ENCODE peak calls at places on chromosomes 16 and 17, in ten cellular contexts. U, K, B, N, X, Q, L, G, S and M are unnamed samples.

GRCh38 chr17:1635675-1636465 is 7.2 kb upstream of the SLC43A2 start:
- DNase-seq in U (no peak), K (no peak), B (no peak), N (no peak), X (no peak), Q (no peak), L (no peak), G (no peak), S (no peak), M (no peak)

GRCh38 chr16:10067406-10067805 is 114.8 kb downstream of the GRIN2A start:
- DNase-seq in U (no peak), K (no peak), B (no peak), N (no peak), X (no peak), Q (no peak), L (no peak), G (no peak), S (no peak), M (no peak)

GRCh38 chr17:15468142-15468541 is 721 bp upstream of the CDRT4 start:
- DNase-seq in U (no peak), K (no peak), B (no peak), N (no peak), X (no peak), Q (no peak), L (no peak), G (no peak), S (no peak), M (no peak)

GRCh38 chr17:75635610-75636202 is 2.5 kb downstream of the SMIM5 start:
- DNase-seq in U (no peak), K (no peak), B (no peak), N (no peak), X (peak), Q (no peak), L (no peak), G (no peak), S (no peak), M (no peak)

GRCh38 chr17:78462148-78462547 is 83.7 kb downstream of the PGS1 start:
- DNase-seq in U (no peak), K (no peak), B (no peak), N (no peak), X (no peak), Q (no peak), L (no peak), G (no peak), S (no peak), M (no peak)

GRCh38 chr16:23527961-23528634 is 17.8 kb upstream of the GGA2 start:
- DNase-seq in U (no peak), K (no peak), B (no peak), N (no peak), X (no peak), Q (no peak), L (no peak), G (no peak), S (no peak), M (no peak)

GRCh38 chr16:79599256-79599836 is 1.2 kb downstream of the MAF start:
- DNase-seq in U (no peak), K (no peak), B (no peak), N (peak), X (no peak), Q (peak), L (no peak), G (no peak), S (peak), M (no peak)

GRCh38 chr16:11499295-11500089 is 87.2 kb downstream of the LITAF start:
- DNase-seq in U (no peak), K (no peak), B (no peak), N (no peak), X (no peak), Q (no peak), L (no peak), G (no peak), S (no peak), M (no peak)

GRCh38 chr16:50396770-50397525 is 28.2 kb upstream of the BRD7 start:
- DNase-seq in U (no peak), K (peak), B (no peak), N (peak), X (no peak), Q (peak), L (no peak), G (peak), S (peak), M (no peak)

GRCh38 chr17:74116087-74116717 is 87.3 kb upstream of the RPL38 start:
- DNase-seq in U (no peak), K (peak), B (no peak), N (no peak), X (no peak), Q (no peak), L (no peak), G (no peak), S (no peak), M (no peak)

GRCh38 chr17:80751070-80751459 is 206.4 kb downstream of the RPTOR start:
- DNase-seq in U (no peak), K (no peak), B (no peak), N (peak), X (no peak), Q (no peak), L (no peak), G (no peak), S (no peak), M (no peak)

DNA sequence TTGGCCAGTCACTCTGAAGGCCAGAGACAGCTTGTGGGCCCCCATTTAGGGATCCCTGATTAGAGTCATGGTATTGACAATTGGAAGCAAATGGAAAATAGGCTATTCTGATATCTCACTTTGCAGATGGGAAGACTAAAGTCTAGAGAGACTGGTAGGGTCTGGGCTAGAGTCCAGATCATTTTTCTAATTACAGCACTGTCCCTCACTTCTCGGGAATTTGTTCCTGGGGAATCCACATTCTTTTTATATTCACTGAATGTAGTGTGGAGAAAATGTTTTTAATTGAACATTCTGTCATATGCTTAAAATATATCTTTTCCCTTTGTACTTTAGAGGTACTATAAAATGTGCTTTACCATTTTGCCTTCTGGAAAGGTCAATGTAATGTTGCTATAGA is 1.1 kb downstream of the KATNIP start:
- DNase-seq in U (no peak), K (no peak), B (no peak), N (no peak), X (no peak), Q (no peak), L (no peak), G (no peak), S (no peak), M (no peak)
- H3K4me3 ChIP-seq in U (peak), K (peak), B (no peak), N (peak), X (no peak), Q (peak), L (no peak), G (no peak), S (no peak), M (peak)

GRCh38 chr17:29593546-29594440 is 861 bp downstream of the ANKRD13B start:
- DNase-seq in U (no peak), K (peak), B (no peak), N (peak), X (no peak), Q (no peak), L (no peak), G (no peak), S (peak), M (no peak)

GRCh38 chr17:29596811-29597210 is 3.9 kb downstream of the ANKRD13B start:
- DNase-seq in U (no peak), K (no peak), B (no peak), N (no peak), X (no peak), Q (no peak), L (no peak), G (no peak), S (no peak), M (no peak)

GRCh38 chr17:29595943-29596774 is 3.2 kb downstream of the ANKRD13B start:
- DNase-seq in U (no peak), K (no peak), B (no peak), N (no peak), X (no peak), Q (no peak), L (no peak), G (no peak), S (no peak), M (no peak)

GRCh38 chr17:29594441-29595090 is 1.6 kb downstream of the ANKRD13B start:
- DNase-seq in U (no peak), K (no peak), B (no peak), N (no peak), X (no peak), Q (no peak), L (no peak), G (no peak), S (no peak), M (no peak)

GRCh38 chr17:29595107-29595942 is 2.4 kb downstream of the ANKRD13B start:
- DNase-seq in U (no peak), K (peak), B (no peak), N (peak), X (no peak), Q (no peak), L (no peak), G (no peak), S (peak), M (no peak)
- H3K4me3 ChIP-seq in U (no peak), K (no peak), B (no peak), N (no peak), X (no peak), Q (no peak), L (no peak), G (no peak), S (no peak), M (no peak)

GRCh38 chr17:43995150-43995471 is 9.3 kb upstream of the NAGS start:
- DNase-seq in U (no peak), K (no peak), B (no peak), N (no peak), X (no peak), Q (no peak), L (no peak), G (no peak), S (no peak), M (no peak)
- H3K4me3 ChIP-seq in U (peak), K (no peak), B (peak), N (no peak), X (no peak), Q (peak), L (no peak), G (no peak), S (no peak), M (no peak)

DNA sequence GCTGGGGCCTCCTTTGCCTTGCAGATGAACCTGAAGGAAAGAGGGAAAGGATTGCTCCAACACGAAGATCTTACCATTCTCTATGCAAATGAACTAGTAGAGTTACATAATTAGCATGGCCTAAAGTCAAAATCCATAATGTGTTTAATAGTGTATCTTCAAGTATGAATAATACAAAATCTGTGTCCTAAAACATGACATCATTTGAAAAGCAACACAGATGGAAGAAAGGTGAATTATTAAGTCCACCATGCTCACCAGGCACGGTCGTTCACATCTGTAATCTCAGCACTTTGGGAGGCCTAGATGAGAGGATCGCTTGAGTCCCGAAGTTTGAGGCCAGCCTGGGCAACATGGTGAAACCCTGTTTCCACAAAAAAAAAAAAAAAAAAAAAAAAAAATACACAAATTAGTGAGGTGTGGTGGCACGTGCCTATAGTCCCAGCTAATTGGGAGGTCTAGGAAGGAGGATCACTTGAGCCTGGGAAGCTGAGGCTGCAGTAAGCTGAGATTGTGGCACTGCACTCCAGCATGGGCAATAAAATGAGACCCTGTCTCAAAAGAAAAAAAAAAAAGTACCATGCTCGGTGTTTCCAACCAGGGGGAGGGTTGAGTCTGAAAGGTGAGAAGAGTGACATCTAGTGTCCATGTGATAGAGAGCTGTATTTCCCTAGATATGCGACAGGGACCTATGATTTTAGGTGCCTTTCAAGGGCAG is 6.4 kb downstream of the VWA3A start:
- DNase-seq in U (no peak), K (peak), B (no peak), N (peak), X (no peak), Q (no peak), L (peak), G (no peak), S (peak), M (peak)
- H3K4me3 ChIP-seq in U (no peak), K (no peak), B (no peak), N (peak), X (no peak), Q (no peak), L (no peak), G (no peak), S (no peak), M (no peak)

DNA sequence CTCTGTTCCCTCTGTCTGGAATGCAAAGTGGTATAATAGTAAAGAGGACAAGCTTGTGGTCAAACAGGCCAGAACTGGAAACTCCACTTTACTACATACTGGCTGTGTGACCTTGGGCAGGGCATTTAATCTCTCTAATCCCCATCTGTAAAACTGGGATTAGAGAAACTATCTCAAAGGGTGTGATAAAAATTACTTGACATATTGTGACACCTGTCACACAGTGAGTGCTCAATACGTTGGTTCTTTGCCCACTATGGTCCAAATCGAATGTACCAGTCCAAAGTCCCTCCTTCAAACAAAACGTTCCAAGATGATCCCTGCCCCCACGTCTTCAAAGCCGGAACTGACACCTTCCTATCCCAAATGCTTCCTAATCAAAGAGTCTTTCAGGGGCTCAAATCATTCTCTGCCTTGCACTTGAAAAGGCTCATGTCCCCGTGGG is 734 bp downstream of the PGAP3 start:
- DNase-seq in U (no peak), K (no peak), B (no peak), N (no peak), X (no peak), Q (no peak), L (no peak), G (no peak), S (no peak), M (no peak)
- H3K4me3 ChIP-seq in U (peak), K (peak), B (peak), N (peak), X (peak), Q (peak), L (no peak), G (peak), S (peak), M (peak)